ENCODE peak calls at places on chromosome 20, in nine cellular contexts. M is A549; W is gastrocnemius medialis; K is kidney; E is Panc1; C is hepatocyte; D is trophoblast cell; Y is IMR-90; G is effector memory CD4-positive, alpha-beta T cell. B is an unnamed sample.

GRCh38 chr20:16541226-16541625 is 32.0 kb downstream of the KIF16B start:
- DNase-seq in M (no peak), W (peak; percentile 83), K (no peak), E (no peak), C (no peak), D (no peak), Y (no peak), G (no peak), B (no peak)

GRCh38 chr20:50043573-50044352 is 61.0 kb downstream of the SNAI1 start:
- DNase-seq in M (no peak), W (no peak), K (no peak), E (no peak), C (no peak), D (no peak), Y (no peak), G (no peak), B (no peak)

GRCh38 chr20:14197097-14197496 is 140.3 kb downstream of the FLRT3 start:
- DNase-seq in M (no peak), W (no peak), K (no peak), E (no peak), C (no peak), D (no peak), Y (peak; percentile 64), G (no peak), B (no peak)

GRCh38 chr20:361562-361961 is 14.7 kb downstream of the NRSN2 start:
- DNase-seq in M (no peak), W (no peak), K (no peak), E (no peak), C (no peak), D (no peak), Y (no peak), G (no peak), B (no peak)

GRCh38 chr20:57809661-57810172 is 99.9 kb upstream of the PMEPA1 start:
- DNase-seq in M (peak; percentile 31), W (peak; percentile 38), K (peak; percentile 53), E (no peak), C (peak; percentile 17), D (peak; percentile 99), Y (no peak), G (no peak), B (no peak)

GRCh38 chr20:61978491-61978890 is 87.2 kb downstream of the TAF4 start:
- DNase-seq in M (no peak), W (no peak), K (no peak), E (no peak), C (no peak), D (no peak), Y (no peak), G (no peak), B (no peak)

GRCh38 chr20:34713194-34713943 is 9.2 kb downstream of the TP53INP2 start:
- DNase-seq in M (peak; percentile 76), W (no peak), K (no peak), E (peak; percentile 91), C (peak; percentile 76), D (peak; percentile 33), Y (peak; percentile 100), G (no peak), B (no peak)

GRCh38 chr20:20229595-20229994 is 138.3 kb upstream of the INSM1 start:
- DNase-seq in M (no peak), W (no peak), K (no peak), E (no peak), C (no peak), D (no peak), Y (no peak), G (no peak), B (no peak)

GRCh38 chr20:61922936-61923335 is 142.7 kb downstream of the TAF4 start:
- DNase-seq in M (no peak), W (no peak), K (no peak), E (no peak), C (no peak), D (no peak), Y (no peak), G (no peak), B (no peak)

DNA sequence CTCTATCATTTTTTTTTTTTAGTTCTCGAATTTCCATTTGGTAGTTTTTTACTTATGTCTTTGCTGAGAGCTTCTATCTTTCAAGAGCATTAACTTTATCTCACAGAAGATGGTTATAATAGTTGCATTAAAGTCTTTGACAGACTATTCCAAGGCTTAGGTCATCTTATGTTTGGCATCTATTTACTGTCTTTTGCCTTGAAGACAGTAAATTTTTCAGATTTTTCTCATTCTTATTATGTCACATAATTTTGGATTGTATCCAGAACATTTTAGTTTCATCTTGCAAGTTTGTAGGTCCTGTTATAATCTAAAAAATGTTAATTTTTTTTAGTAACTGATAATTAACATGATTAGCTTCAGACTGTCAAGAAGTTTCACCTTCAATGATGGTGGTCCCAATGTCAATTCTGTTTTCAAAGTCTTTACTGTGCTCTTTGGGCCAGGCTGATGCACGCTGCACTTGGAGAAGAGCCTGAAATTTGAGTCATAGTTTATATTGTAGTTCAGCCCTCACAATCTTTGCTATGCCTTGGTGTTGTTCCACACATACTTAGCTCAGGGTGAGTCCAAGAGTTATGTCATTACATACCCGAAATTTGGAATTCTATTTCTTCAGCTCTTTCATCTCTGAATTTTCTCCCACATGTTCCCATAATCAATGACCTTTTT is 110.5 kb upstream of the BTBD3 start:
- DNase-seq in M (peak; percentile 30), W (no peak), K (no peak), E (no peak), C (no peak), D (peak; percentile 26), Y (peak; percentile 93), G (no peak), B (no peak)
- H3K27ac ChIP-seq in M (no peak overlapping the region), W (no peak overlapping the region), K (no peak overlapping the region), E (no peak overlapping the region), C (no peak overlapping the region), D (no peak overlapping the region), Y (peak overlapping the region; percentile 70), G (no peak overlapping the region), B (no peak overlapping the region)

GRCh38 chr20:48398506-48399449 is 429.0 kb downstream of the PREX1 start:
- DNase-seq in M (peak; percentile 6), W (no peak), K (no peak), E (no peak), C (peak; percentile 28), D (no peak), Y (no peak), G (no peak), B (no peak)
- H3K4me1 ChIP-seq in M (peaks cover 17% of the 10 kb centered on the region), W (no peaks in the 10 kb centered on the region), K (peaks cover 10% of the 10 kb centered on the region), E (no peaks in the 10 kb centered on the region), C (peaks cover 41% of the 10 kb centered on the region), D (peaks cover 12% of the 10 kb centered on the region), Y (no peaks in the 10 kb centered on the region), G (no peaks in the 10 kb centered on the region), B (no peaks in the 10 kb centered on the region)

GRCh38 chr20:33664762-33665144 is 2.0 kb upstream of the ACTL10 start:
- DNase-seq in M (no peak), W (no peak), K (peak; percentile 69), E (no peak), C (no peak), D (no peak), Y (no peak), G (no peak), B (no peak)

GRCh38 chr20:33668791-33669155 is 2.0 kb downstream of the ACTL10 start:
- DNase-seq in M (no peak), W (no peak), K (no peak), E (no peak), C (no peak), D (no peak), Y (no peak), G (no peak), B (no peak)

GRCh38 chr20:33668087-33668790 is 1.5 kb downstream of the ACTL10 start:
- DNase-seq in M (peak; percentile 51), W (peak; percentile 77), K (peak; percentile 93), E (no peak), C (peak; percentile 82), D (no peak), Y (no peak), G (no peak), B (peak; percentile 67)

GRCh38 chr20:33667245-33668086 is 723 bp downstream of the ACTL10 start:
- DNase-seq in M (no peak), W (peak; percentile 55), K (peak; percentile 88), E (no peak), C (no peak), D (peak; percentile 83), Y (peak; percentile 54), G (peak; percentile 62), B (peak; percentile 83)

GRCh38 chr20:33666293-33667244 is at the start of gene ACTL10:
- DNase-seq in M (no peak), W (peak; percentile 93), K (peak; percentile 99), E (no peak), C (peak; percentile 92), D (peak; percentile 93), Y (peak; percentile 96), G (peak; percentile 71), B (peak; percentile 87)
- H3K4me3 ChIP-seq in M (no peak within 1 kb of the TSS), W (peak within 1 kb of the TSS; percentile 78), K (peak within 1 kb of the TSS; percentile 66), E (no peak within 1 kb of the TSS), C (no peak within 1 kb of the TSS), D (peak within 1 kb of the TSS; percentile 57), Y (peak within 1 kb of the TSS; percentile 29), G (peak within 1 kb of the TSS; percentile 68), B (peak within 1 kb of the TSS; percentile 62)

GRCh38 chr20:45927071-45927878 is 7.2 kb upstream of the PCIF1 start:
- DNase-seq in M (no peak), W (no peak), K (no peak), E (no peak), C (no peak), D (no peak), Y (no peak), G (no peak), B (no peak)

GRCh38 chr20:45926731-45927070 is 7.8 kb upstream of the PCIF1 start:
- DNase-seq in M (no peak), W (no peak), K (no peak), E (no peak), C (no peak), D (no peak), Y (no peak), G (no peak), B (no peak)

GRCh38 chr20:45921618-45922189 is 9.7 kb upstream of the PLTP start:
- DNase-seq in M (no peak), W (no peak), K (no peak), E (no peak), C (no peak), D (no peak), Y (peak; percentile 30), G (no peak), B (no peak)

GRCh38 chr20:45925821-45926506 is 8.5 kb upstream of the PCIF1 start:
- DNase-seq in M (no peak), W (no peak), K (no peak), E (no peak), C (no peak), D (no peak), Y (no peak), G (no peak), B (no peak)

DNA sequence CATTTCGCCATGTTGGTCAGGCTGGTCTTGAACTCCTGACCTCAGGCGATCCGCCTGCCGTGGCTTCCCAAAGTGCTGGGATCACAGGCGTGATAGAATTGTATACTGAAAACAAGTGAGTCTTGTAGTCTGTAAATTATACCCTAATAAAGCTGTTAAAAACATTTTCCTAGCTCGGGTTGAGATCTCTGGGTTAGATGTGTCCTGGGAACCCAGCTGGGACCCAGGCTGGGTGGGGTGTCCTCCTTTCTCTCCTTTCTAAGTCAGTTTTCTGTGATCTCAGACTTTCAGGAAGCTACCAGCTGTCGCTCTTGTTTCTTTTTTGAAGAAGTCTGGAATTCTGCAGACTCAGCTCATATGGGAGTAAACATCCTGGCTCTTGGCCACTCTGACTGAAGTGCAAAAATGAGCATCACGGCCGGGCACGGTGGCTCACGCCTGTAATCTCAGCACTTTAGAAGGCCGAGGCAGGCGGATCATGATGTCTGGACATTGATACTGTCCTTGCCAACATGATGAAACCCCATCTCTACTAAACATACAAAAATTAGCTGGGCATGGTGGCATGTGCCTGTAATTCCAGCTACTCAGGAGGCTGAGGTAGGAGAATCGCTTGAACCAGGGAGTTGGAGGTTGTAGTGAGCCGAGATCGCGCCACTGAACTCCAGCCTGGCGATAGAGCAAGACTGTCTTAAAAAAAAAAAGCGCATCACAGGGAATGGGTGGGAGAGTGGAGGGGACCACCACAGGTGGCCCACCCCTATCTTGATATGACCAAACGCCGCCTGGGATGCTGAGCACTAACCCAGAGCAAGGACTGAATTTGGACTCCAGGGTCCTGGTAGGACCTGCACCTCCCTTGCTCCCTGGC is 9.9 kb upstream of the PCIF1 start:
- DNase-seq in M (no peak), W (peak; percentile 61), K (no peak), E (no peak), C (peak; percentile 76), D (no peak), Y (peak; percentile 61), G (no peak), B (no peak)
- H3K27ac ChIP-seq in M (no peak overlapping the region), W (peak overlapping the region; percentile 67), K (peak overlapping the region; percentile 37), E (no peak overlapping the region), C (peak overlapping the region; percentile 85), D (no peak overlapping the region), Y (peak overlapping the region; percentile 2), G (no peak overlapping the region), B (no peak overlapping the region)